ENCODE peak calls at places on chromosomes 11 and 22, in four cellular contexts. H, S, M and X are unnamed samples.
A peak's percentile ranks its signal among the peaks of the same experiment; 100 is the strongest.

GRCh38 chr22:40215266-40215665 is 37.5 kb downstream of the TNRC6B start:
- DNase-seq in H (no peak), S (no peak), M (no peak), X (no peak)

GRCh38 chr11:34859496-34859895 is 56.7 kb downstream of the APIP start:
- DNase-seq in H (no peak), S (no peak), M (no peak), X (no peak)

GRCh38 chr11:59429924-59430516 is 3.8 kb upstream of the OR5A2 start:
- DNase-seq in H (peak; percentile 63), S (peak; percentile 65), M (peak; percentile 65), X (no peak)

GRCh38 chr22:24875862-24876506 is 70.0 kb downstream of the SGSM1 start:
- DNase-seq in H (peak; percentile 90), S (no peak), M (peak; percentile 8), X (no peak)

GRCh38 chr11:124069429-124070401 is 28.6 kb upstream of the OR10G7 start:
- DNase-seq in H (peak; percentile 61), S (peak; percentile 4), M (no peak), X (no peak)

GRCh38 chr11:128039140-128040021 is 548.0 kb downstream of the ETS1 start:
- DNase-seq in H (no peak), S (peak; percentile 64), M (no peak), X (no peak)

GRCh38 chr11:121300313-121300971 is 7.9 kb downstream of the SC5D start:
- DNase-seq in H (peak; percentile 28), S (no peak), M (no peak), X (no peak)

GRCh38 chr22:50599816-50600454 is 658 bp upstream of the MAPK8IP2 start:
- DNase-seq in H (peak; percentile 82), S (no peak), M (no peak), X (no peak)

GRCh38 chr11:121540627-121541026 is 87.9 kb upstream of the SORL1-AS1 start:
- DNase-seq in H (no peak), S (no peak), M (no peak), X (no peak)

GRCh38 chr22:28938286-28938833 is 55.0 kb downstream of the ZNRF3 start:
- DNase-seq in H (no peak), S (no peak), M (no peak), X (no peak)

GRCh38 chr22:42439821-42440674 is 7.8 kb upstream of the NFAM1 start:
- DNase-seq in H (no peak), S (no peak), M (no peak), X (no peak)

GRCh38 chr11:66286699-66287098 is 2.2 kb downstream of the YIF1A start:
- DNase-seq in H (no peak), S (no peak), M (no peak), X (no peak)

GRCh38 chr11:9489366-9489765 is 28.6 kb downstream of the ZNF143 start:
- DNase-seq in H (no peak), S (no peak), M (no peak), X (no peak)

GRCh38 chr11:117410861-117411725 is 83.4 kb downstream of the CEP164 start:
- DNase-seq in H (no peak), S (no peak), M (no peak), X (no peak)

GRCh38 chr22:48706934-48707748 is 1120.5 kb downstream of the BRD1 start:
- DNase-seq in H (no peak), S (no peak), M (no peak), X (peak; percentile 88)

GRCh38 chr11:129195682-129196081 is 3.6 kb upstream of the ARHGAP32 start:
- DNase-seq in H (no peak), S (no peak), M (no peak), X (no peak)

GRCh38 chr11:114161486-114162250 is 102.2 kb downstream of the ZBTB16 start:
- DNase-seq in H (no peak), S (no peak), M (no peak), X (no peak)

GRCh38 chr11:117282956-117283355 is 8.2 kb upstream of the BACE1-AS start:
- DNase-seq in H (no peak), S (no peak), M (no peak), X (no peak)

GRCh38 chr11:15055620-15056356 is 17.6 kb upstream of the CALCB start:
- DNase-seq in H (no peak), S (no peak), M (no peak), X (no peak)

GRCh38 chr11:94302806-94303205 is 1.6 kb upstream of the IZUMO1R start:
- DNase-seq in H (no peak), S (no peak), M (no peak), X (no peak)

GRCh38 chr11:43941257-43941879 is 1.1 kb upstream of the C11orf96 start:
- DNase-seq in H (no peak), S (no peak), M (no peak), X (no peak)

GRCh38 chr11:47259178-47259977 is 1.6 kb downstream of the NR1H3 start:
- DNase-seq in H (peak; percentile 71), S (no peak), M (no peak), X (peak; percentile 59)

GRCh38 chr11:28708075-28708474 is 599.9 kb downstream of the METTL15 start:
- DNase-seq in H (no peak), S (no peak), M (no peak), X (no peak)

GRCh38 chr11:116840746-116841296 is 3.4 kb upstream of the APOA1 start:
- DNase-seq in H (no peak), S (no peak), M (no peak), X (no peak)